ENCODE peak calls at places on chromosomes 13 and 19, in five cellular contexts. R is GM12878, I is HepG2, P is A549, L is GM23338. G is an unnamed sample.

GRCh38 chr19:14135985-14136508 is 342 bp downstream of the ASF1B start:
- DNase-seq in L (no peak), P (no peak), I (no peak), R (no peak), G (no peak)

GRCh38 chr13:102018716-102019115 is 383.1 kb downstream of the FGF14 start:
- DNase-seq in P (no peak), I (no peak), R (no peak), L (no peak), G (no peak)

GRCh38 chr19:4414144-4414799 is 11.8 kb downstream of the CHAF1A start:
- DNase-seq in R (no peak), L (no peak), I (no peak), P (no peak), G (no peak)

GRCh38 chr19:6803036-6803404 is 30.5 kb downstream of the VAV1 start:
- DNase-seq in R (no peak), I (no peak), P (no peak), L (peak), G (no peak)

GRCh38 chr19:44552324-44552723 is 22.8 kb upstream of the CEACAM20 start:
- DNase-seq in L (peak), R (no peak), I (peak), P (peak), G (peak)

GRCh38 chr19:13152854-13153626 is 2.8 kb downstream of the IER2 start:
- DNase-seq in I (peak), R (peak), P (peak), L (peak), G (peak)

GRCh38 chr19:7703332-7703731 is 1.4 kb upstream of the FCER2 start:
- DNase-seq in I (no peak), L (peak), R (no peak), P (no peak), G (no peak)

GRCh38 chr19:30322641-30323320 is 49.4 kb upstream of the ZNF536 start:
- DNase-seq in L (no peak), P (no peak), I (no peak), R (no peak), G (no peak)

GRCh38 chr13:110394371-110394841 is 87.3 kb downstream of the COL4A2 start:
- DNase-seq in P (no peak), R (no peak), I (no peak), L (no peak), G (no peak)

GRCh38 chr13:20270163-20270865 is 38.2 kb upstream of the GJB6 start:
- DNase-seq in I (no peak), R (no peak), P (no peak), L (no peak), G (no peak)

GRCh38 chr13:18739310-18739709 is 442.3 kb downstream of the TUBA3C start:
- DNase-seq in P (no peak), I (no peak), R (no peak), L (no peak), G (peak)

GRCh38 chr13:27599845-27600553 is 20.3 kb downstream of the LNX2 start:
- DNase-seq in L (peak), P (no peak), R (no peak), I (peak), G (peak)

GRCh38 chr19:7874080-7874856 is at the start of gene PRR36:
- DNase-seq in L (peak), I (peak), P (no peak), R (no peak), G (no peak)

GRCh38 chr13:98267080-98267912 is 90.2 kb upstream of the RNF113B start:
- DNase-seq in L (no peak), R (peak), P (no peak), I (peak), G (no peak)

GRCh38 chr19:2424686-2425621 is 2.4 kb downstream of the TIMM13 start:
- DNase-seq in L (peak), P (no peak), I (no peak), R (no peak), G (no peak)

GRCh38 chr13:49954674-49955455 is 18.7 kb upstream of the SPRYD7 start:
- DNase-seq in L (no peak), R (no peak), P (no peak), I (no peak), G (no peak)

GRCh38 chr13:109131698-109132257 is 502.4 kb downstream of the MYO16 start:
- DNase-seq in P (no peak), L (peak), R (peak), I (no peak), G (no peak)

GRCh38 chr13:114067381-114067885 is 65.0 kb downstream of the RASA3 start:
- DNase-seq in P (no peak), L (no peak), I (no peak), R (peak), G (no peak)

GRCh38 chr19:384801-385169 is 24.2 kb downstream of the C2CD4C start:
- DNase-seq in P (no peak), R (no peak), I (no peak), L (no peak), G (no peak)

GRCh38 chr13:23637813-23638212 is 67.6 kb downstream of the TNFRSF19 start:
- DNase-seq in R (no peak), L (peak), I (no peak), P (no peak), G (no peak)

GRCh38 chr13:79642596-79642995 is 161.6 kb downstream of the NDFIP2 start:
- DNase-seq in P (no peak), L (peak), R (no peak), I (no peak), G (no peak)

GRCh38 chr19:2324220-2324948 is 4.0 kb downstream of the LSM7 start:
- DNase-seq in R (no peak), I (no peak), P (no peak), L (no peak), G (no peak)

GRCh38 chr19:16074488-16075365 is 1.6 kb upstream of the TPM4 start:
- DNase-seq in R (no peak), I (no peak), L (no peak), P (no peak), G (no peak)

GRCh38 chr13:112113355-112113754 is 46.4 kb downstream of the SOX1 start:
- DNase-seq in R (no peak), I (no peak), P (no peak), L (no peak), G (no peak)
- TF ChIP-seq JUNB in R (no peak), I (no peak), P (no peak), L (no peak), G (no peak)

GRCh38 chr19:46952874-46953273 is 66.8 kb upstream of the NPAS1 start:
- DNase-seq in R (no peak), L (no peak), I (no peak), P (no peak), G (no peak)

GRCh38 chr19:46950526-46951235 is 69.0 kb upstream of the NPAS1 start:
- DNase-seq in R (no peak), L (no peak), I (no peak), P (no peak), G (no peak)

GRCh38 chr19:46954502-46955004 is 65.1 kb upstream of the NPAS1 start:
- DNase-seq in R (no peak), L (no peak), I (peak), P (no peak), G (no peak)

GRCh38 chr19:46953955-46954501 is 65.6 kb upstream of the NPAS1 start:
- DNase-seq in L (no peak), R (no peak), I (peak), P (no peak), G (no peak)

GRCh38 chr19:46951236-46951986 is 68.2 kb upstream of the NPAS1 start:
- DNase-seq in I (peak), R (no peak), P (peak), L (no peak), G (no peak)
- TF ChIP-seq JUNB in I (no peak), R (peak), P (peak), L (no peak), G (no peak)

GRCh38 chr13:107373551-107373950 is 805.6 kb upstream of the ARGLU1 start:
- DNase-seq in I (no peak), L (peak), P (no peak), R (no peak), G (no peak)
- TF ChIP-seq JUNB in I (no peak), L (no peak), P (no peak), R (no peak), G (no peak)

DNA sequence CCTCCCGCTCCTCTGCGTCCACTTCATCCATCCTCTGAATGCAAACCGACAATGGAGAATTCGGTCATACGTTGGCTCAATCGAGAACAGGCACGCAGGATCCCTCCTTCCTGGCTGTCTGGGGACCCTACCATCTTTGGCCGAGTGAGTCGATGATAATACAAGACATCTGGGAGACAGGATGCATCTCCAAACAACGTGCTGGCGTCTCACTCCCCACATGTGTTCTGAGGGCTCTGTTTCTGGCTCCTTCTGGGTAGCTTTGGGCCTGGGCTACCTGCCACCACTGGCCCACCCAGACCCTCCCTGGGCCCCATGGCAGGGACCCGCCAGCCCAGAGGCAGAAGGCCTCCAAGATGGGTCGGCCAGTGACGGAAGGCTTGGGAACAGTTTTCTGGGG is 31.4 kb downstream of the CEBPG start:
- DNase-seq in L (no peak), I (no peak), P (no peak), R (no peak), G (no peak)
- TF ChIP-seq JUNB in L (no peak), I (no peak), P (no peak), R (no peak), G (no peak)

GRCh38 chr19:45814166-45814780 is 835 bp downstream of the RSPH6A start:
- DNase-seq in P (no peak), R (no peak), I (no peak), L (no peak), G (no peak)

GRCh38 chr19:45814851-45815481 is at the start of gene RSPH6A:
- DNase-seq in P (no peak), R (no peak), I (no peak), L (peak), G (no peak)

GRCh38 chr19:45817010-45817724 is 2.1 kb upstream of the RSPH6A start:
- DNase-seq in P (peak), L (peak), R (peak), I (peak), G (peak)

GRCh38 chr19:45816236-45817009 is 1.3 kb upstream of the RSPH6A start:
- DNase-seq in P (no peak), I (no peak), L (peak), R (no peak), G (no peak)

GRCh38 chr19:45815501-45816216 is 551 bp upstream of the RSPH6A start:
- DNase-seq in I (no peak), P (no peak), L (peak), R (no peak), G (no peak)
- TF ChIP-seq JUNB in I (no peak), P (no peak), L (no peak), R (no peak), G (no peak)

DNA sequence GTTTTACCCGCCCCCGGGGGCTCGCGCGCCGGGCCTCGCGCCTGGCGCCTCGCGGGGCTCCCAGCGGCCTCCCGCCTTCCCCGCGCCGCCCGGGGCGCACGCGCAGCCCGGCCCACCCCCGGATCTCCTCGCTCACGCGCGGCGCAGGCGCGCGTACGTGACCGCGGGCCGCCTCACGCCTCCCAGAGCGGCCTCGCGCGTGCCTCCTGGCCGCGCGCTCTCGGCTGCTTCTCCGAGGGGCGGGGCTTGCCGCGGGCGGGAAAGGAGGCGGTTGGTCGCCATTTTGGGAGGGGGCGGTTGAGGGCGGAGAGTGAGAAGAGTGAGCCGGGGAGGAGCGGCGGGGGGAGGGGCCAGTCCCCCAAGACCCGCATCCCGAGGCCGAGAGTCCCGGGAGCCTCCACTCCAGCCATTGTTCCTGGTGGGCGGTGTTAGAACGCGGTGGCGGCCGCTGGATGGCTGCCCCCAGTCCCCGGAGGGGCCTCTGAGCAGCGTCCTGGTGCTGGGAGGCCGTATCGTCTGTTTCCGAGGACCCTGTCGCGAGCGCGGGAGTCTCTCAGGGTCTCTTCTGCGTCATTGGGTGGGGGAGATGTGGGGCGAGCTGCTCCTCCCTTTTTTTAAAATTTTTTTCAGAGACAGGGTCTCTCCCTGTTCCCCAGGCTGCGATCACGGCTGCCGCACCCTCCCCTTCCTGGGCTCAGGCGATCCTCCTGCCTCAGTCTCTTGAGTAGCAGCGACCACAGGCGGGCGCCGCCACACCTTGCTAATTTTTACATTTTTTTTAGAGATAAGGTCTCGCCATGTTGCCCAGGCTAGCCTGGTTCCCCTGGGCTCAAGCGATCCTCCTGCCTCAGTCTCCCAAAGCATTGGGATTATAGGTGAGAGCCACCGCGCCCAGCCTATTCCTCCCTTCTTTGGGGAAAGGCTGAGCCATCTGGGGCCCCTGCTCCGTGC is at the start of gene ZNF541:
- DNase-seq in I (no peak), R (no peak), P (no peak), L (peak), G (peak)
- TF ChIP-seq JUNB in I (no peak), R (no peak), P (no peak), L (no peak), G (no peak)

GRCh38 chr13:43959291-43959690 is 79.6 kb downstream of the LACC1 start:
- DNase-seq in I (no peak), L (no peak), P (no peak), R (no peak), G (no peak)

GRCh38 chr13:43965446-43965845 is 85.7 kb downstream of the LACC1 start:
- DNase-seq in R (no peak), L (no peak), I (no peak), P (no peak), G (no peak)

GRCh38 chr13:43961909-43962308 is 82.2 kb downstream of the LACC1 start:
- DNase-seq in P (no peak), R (no peak), I (no peak), L (no peak), G (no peak)

GRCh38 chr13:43964698-43965097 is 85.0 kb downstream of the LACC1 start:
- DNase-seq in I (no peak), L (no peak), P (no peak), R (no peak), G (no peak)

GRCh38 chr13:43963726-43964125 is 84.0 kb downstream of the LACC1 start:
- DNase-seq in P (no peak), I (no peak), L (peak), R (no peak), G (no peak)
- TF ChIP-seq JUNB in P (no peak), I (no peak), L (no peak), R (no peak), G (no peak)

GRCh38 chr13:39448831-39449230 is 154.2 kb downstream of the LHFPL6 start:
- DNase-seq in L (no peak), R (no peak), I (no peak), P (no peak), G (no peak)
- TF ChIP-seq JUNB in L (no peak), R (no peak), I (no peak), P (no peak), G (no peak)

GRCh38 chr19:53537126-53537522 is 821 bp upstream of the ZNF331 start:
- DNase-seq in P (no peak), L (no peak), I (no peak), R (no peak), G (no peak)
- TF ChIP-seq JUNB in P (no peak), L (no peak), I (no peak), R (no peak), G (no peak)

GRCh38 chr13:39968646-39969475 is 313.4 kb downstream of the COG6 start:
- DNase-seq in R (no peak), L (no peak), I (no peak), P (no peak), G (no peak)

GRCh38 chr13:39965309-39965708 is 309.8 kb downstream of the COG6 start:
- DNase-seq in L (no peak), I (no peak), R (no peak), P (no peak), G (no peak)

GRCh38 chr13:39967199-39967959 is 311.9 kb downstream of the COG6 start:
- DNase-seq in L (no peak), R (no peak), I (no peak), P (no peak), G (no peak)

GRCh38 chr13:39971526-39971925 is 316.1 kb downstream of the COG6 start:
- DNase-seq in L (no peak), P (no peak), R (no peak), I (no peak), G (no peak)

GRCh38 chr13:39970177-39970846 is 314.9 kb downstream of the COG6 start:
- DNase-seq in R (no peak), L (no peak), I (no peak), P (no peak), G (no peak)
- TF ChIP-seq JUNB in R (no peak), L (no peak), I (no peak), P (no peak), G (no peak)